ENCODE peak calls at places on chromosomes 5 and 9, in four cellular contexts. K, P, R and M are unnamed samples.
A peak's percentile ranks its signal among the peaks of the same experiment; 100 is the strongest.

GRCh38 chr5:132260714-132261615 is 3.5 kb downstream of the PDLIM4 start:
- DNase-seq in K (peak; percentile 88), R (peak; percentile 91), P (peak; percentile 89), M (peak; percentile 92)

GRCh38 chr5:1552469-1553255 is 28.9 kb upstream of the LPCAT1 start:
- DNase-seq in P (peak; percentile 39), R (no peak), K (no peak), M (no peak)

GRCh38 chr9:124423591-124423990 is 8.3 kb upstream of the PSMB7 start:
- DNase-seq in K (no peak), P (no peak), R (no peak), M (no peak)

GRCh38 chr5:157172408-157172807 is 6.3 kb upstream of the GARIN3 start:
- DNase-seq in R (no peak), K (no peak), P (no peak), M (peak; percentile 4)

GRCh38 chr9:3968891-3969290 is 331.0 kb downstream of the GLIS3 start:
- DNase-seq in K (no peak), P (no peak), R (no peak), M (no peak)

GRCh38 chr5:153896117-153896516 is 142.6 kb downstream of the FAM114A2 start:
- DNase-seq in R (no peak), K (peak; percentile 38), P (peak; percentile 8), M (no peak)

GRCh38 chr9:132993511-132993939 is 15.0 kb downstream of the GFI1B start:
- DNase-seq in R (no peak), P (no peak), K (no peak), M (no peak)

GRCh38 chr9:136602193-136602885 is 56.5 kb upstream of the NOTCH1 start:
- DNase-seq in R (no peak), P (no peak), K (no peak), M (no peak)

GRCh38 chr5:8580298-8580697 is 711.4 kb downstream of the MTRR start:
- DNase-seq in R (no peak), K (no peak), P (no peak), M (no peak)

GRCh38 chr5:73540192-73540591 is 25.2 kb downstream of the ANKRA2 start:
- DNase-seq in R (peak; percentile 69), P (peak; percentile 24), K (peak; percentile 74), M (peak; percentile 34)

GRCh38 chr9:88691811-88692210 is 156.8 kb downstream of the NXNL2 start:
- DNase-seq in R (peak; percentile 61), P (no peak), K (peak; percentile 18), M (no peak)

GRCh38 chr9:18580146-18580545 is 106.2 kb downstream of the ADAMTSL1 start:
- DNase-seq in K (no peak), P (no peak), R (no peak), M (no peak)

GRCh38 chr5:78755822-78756429 is 107.4 kb upstream of the LHFPL2 start:
- DNase-seq in K (no peak), R (no peak), P (no peak), M (no peak)

GRCh38 chr5:137199201-137199600 is 299.9 kb downstream of the SPOCK1 start:
- DNase-seq in R (no peak), K (no peak), P (no peak), M (no peak)

GRCh38 chr5:33507426-33507825 is 66.7 kb downstream of the TARS1 start:
- DNase-seq in R (no peak), K (no peak), P (no peak), M (no peak)

GRCh38 chr5:102625940-102626339 is 127.1 kb upstream of the SLCO6A1 start:
- DNase-seq in P (no peak), K (no peak), R (no peak), M (no peak)

GRCh38 chr5:10635257-10635860 is 71.5 kb downstream of the ANKRD33B start:
- DNase-seq in P (peak; percentile 28), R (peak; percentile 67), K (peak; percentile 42), M (peak; percentile 17)

GRCh38 chr9:92980085-92980745 is 32.9 kb downstream of the FGD3 start:
- DNase-seq in P (no peak), R (no peak), K (no peak), M (no peak)

GRCh38 chr9:106921341-106921899 is 58.5 kb downstream of the ZNF462 start:
- DNase-seq in K (peak; percentile 90), P (peak; percentile 83), R (peak; percentile 77), M (no peak)

GRCh38 chr9:127875306-127875966 is 2.0 kb downstream of the AK1 start:
- DNase-seq in P (peak; percentile 45), K (peak; percentile 83), R (peak; percentile 30), M (peak; percentile 60)

GRCh38 chr9:37965116-37965515 is 61.2 kb upstream of the SLC25A51 start:
- DNase-seq in K (no peak), R (no peak), P (no peak), M (no peak)

GRCh38 chr9:110650991-110651411 is 17.6 kb upstream of the MUSK start:
- DNase-seq in R (peak; percentile 92), P (peak; percentile 94), K (peak; percentile 97), M (peak; percentile 95)

GRCh38 chr9:93058357-93059096 is at the start of gene SUSD3:
- DNase-seq in P (peak; percentile 33), K (peak; percentile 9), R (no peak), M (no peak)

GRCh38 chr5:30042677-30043076 is 1150.8 kb upstream of the CDH6 start:
- DNase-seq in P (no peak), K (no peak), R (no peak), M (no peak)

GRCh38 chr5:167587768-167588167 is 703.7 kb upstream of the WWC1 start:
- DNase-seq in K (peak; percentile 49), P (peak; percentile 48), R (peak; percentile 42), M (no peak)

GRCh38 chr5:137190441-137190840 is 308.7 kb downstream of the SPOCK1 start:
- DNase-seq in R (no peak), K (no peak), P (peak; percentile 13), M (no peak)

GRCh38 chr5:151589878-151590570 is 1.1 kb downstream of the FAT2 start:
- DNase-seq in R (no peak), P (no peak), K (no peak), M (no peak)

GRCh38 chr9:77497322-77498198 is 150.6 kb downstream of the GNA14 start:
- DNase-seq in R (no peak), P (no peak), K (no peak), M (no peak)

GRCh38 chr9:88949425-88949824 is 41.8 kb upstream of the S1PR3 start:
- DNase-seq in K (peak; percentile 17), R (peak; percentile 64), P (peak; percentile 84), M (peak; percentile 88)

DNA sequence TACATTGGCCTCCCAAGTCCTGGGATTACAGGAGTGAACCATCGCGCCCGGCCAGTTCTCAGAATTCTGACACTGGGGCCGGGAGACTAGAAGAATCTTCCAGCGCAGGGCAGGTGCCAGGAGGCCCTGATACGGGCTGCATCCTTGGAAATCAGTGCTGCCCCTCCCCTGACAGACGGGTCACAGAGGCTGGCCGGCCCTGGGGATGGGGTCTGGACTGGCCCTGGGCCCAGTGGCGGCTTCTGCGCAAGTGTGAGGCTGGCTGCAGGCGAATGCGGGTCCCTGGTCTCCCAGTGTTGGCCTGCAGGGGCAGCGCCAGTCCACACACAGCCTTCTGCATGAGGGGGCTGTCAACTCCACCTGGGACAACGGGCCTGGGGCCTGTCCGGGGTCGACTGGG is 831 bp upstream of the TBC1D9B start:
- DNase-seq in K (peak; percentile 8), P (no peak), R (no peak), M (no peak)
- H3K4me3 ChIP-seq in K (no peak overlapping the region), P (no peak overlapping the region), R (no peak overlapping the region), M (no peak overlapping the region)

GRCh38 chr5:17132444-17133083 is 84.9 kb upstream of the BASP1 start:
- DNase-seq in P (peak; percentile 67), K (peak; percentile 64), R (peak; percentile 53), M (no peak)

GRCh38 chr5:17123010-17123409 is 94.4 kb upstream of the BASP1 start:
- DNase-seq in P (peak; percentile 25), K (peak; percentile 35), R (no peak), M (no peak)

GRCh38 chr5:17123785-17124184 is 93.6 kb upstream of the BASP1 start:
- DNase-seq in P (no peak), K (no peak), R (no peak), M (no peak)

GRCh38 chr5:17129093-17129492 is 88.3 kb upstream of the BASP1 start:
- DNase-seq in R (peak; percentile 79), P (peak; percentile 20), K (peak; percentile 94), M (no peak)

GRCh38 chr5:17127743-17128231 is 89.6 kb upstream of the BASP1 start:
- DNase-seq in P (peak; percentile 80), R (peak; percentile 75), K (peak; percentile 87), M (peak; percentile 59)
- H3K4me3 ChIP-seq in P (no peak overlapping the region), R (no peak overlapping the region), K (no peak overlapping the region), M (no peak overlapping the region)

GRCh38 chr5:65727491-65728156 is 5.6 kb downstream of the NLN start:
- DNase-seq in K (no peak), P (no peak), R (no peak), M (no peak)
- H3K4me3 ChIP-seq in K (no peak overlapping the region), P (no peak overlapping the region), R (no peak overlapping the region), M (no peak overlapping the region)

GRCh38 chr9:131096490-131097258 is at the start of gene AIF1L:
- DNase-seq in P (no peak), R (no peak), K (no peak), M (no peak)
- H3K4me3 ChIP-seq in P (no peak within 1 kb of the TSS), R (peak within 1 kb of the TSS; percentile 27), K (peak within 1 kb of the TSS; percentile 68), M (peak within 1 kb of the TSS; percentile 28)

DNA sequence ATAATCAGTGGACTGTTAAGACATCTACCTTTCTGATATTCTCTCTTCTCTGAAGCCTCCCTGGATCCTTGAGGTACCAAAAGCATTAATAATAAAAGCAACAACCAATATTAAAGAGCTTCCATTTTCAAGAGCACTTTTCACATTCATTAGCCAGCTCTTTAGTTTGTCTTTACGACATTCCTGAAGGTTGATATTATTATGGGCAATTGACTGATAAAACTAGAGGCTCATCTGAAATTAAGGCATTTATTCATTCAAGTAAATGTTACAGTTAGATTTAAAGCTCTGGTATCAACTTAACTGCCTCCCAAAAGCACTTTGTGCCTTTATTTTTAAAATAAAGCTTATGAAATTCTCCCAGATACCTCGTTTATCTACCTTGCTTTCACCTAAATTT is 199.6 kb downstream of the PLK2 start:
- DNase-seq in K (no peak), P (no peak), R (no peak), M (no peak)
- H3K4me3 ChIP-seq in K (no peak overlapping the region), P (no peak overlapping the region), R (no peak overlapping the region), M (no peak overlapping the region)

GRCh38 chr5:56837386-56837785 is 22.0 kb downstream of the MAP3K1 start:
- DNase-seq in P (no peak), R (no peak), K (peak; percentile 77), M (no peak)
- H3K4me3 ChIP-seq in P (no peak overlapping the region), R (no peak overlapping the region), K (no peak overlapping the region), M (no peak overlapping the region)